ENCODE peak calls at places on chromosomes 13 and 19, in six cellular contexts. K is H9, I is upper lobe of left lung, C is HCT116, A is heart right ventricle, X is left ventricle myocardium inferior. T is an unnamed sample.
A peak's percentile ranks its signal among the peaks of the same experiment; 100 is the strongest.

GRCh38 chr13:80476953-80477352 is 136.0 kb upstream of the SPRY2 start:
- DNase-seq in X (no peak), I (no peak), K (no peak), A (no peak), C (no peak), T (no peak)

GRCh38 chr19:29596885-29597525 is 9.1 kb upstream of the POP4 start:
- DNase-seq in I (no peak), A (no peak), X (no peak), K (no peak), C (no peak), T (no peak)

GRCh38 chr13:30880756-30881155 is 25.3 kb upstream of the MEDAG start:
- DNase-seq in C (no peak), X (no peak), A (no peak), K (no peak), I (no peak), T (no peak)

GRCh38 chr13:39336207-39336606 is 266.8 kb downstream of the LHFPL6 start:
- DNase-seq in A (no peak), I (no peak), K (no peak), X (no peak), C (no peak), T (no peak)

GRCh38 chr19:4755459-4755858 is 31.8 kb upstream of the DPP9 start:
- DNase-seq in A (no peak), C (no peak), K (no peak), I (no peak), X (no peak), T (no peak)

GRCh38 chr13:21240586-21240985 is 64.1 kb downstream of the MRPL57 start:
- DNase-seq in A (no peak), X (no peak), K (no peak), I (no peak), C (no peak), T (no peak)

GRCh38 chr19:32819415-32820400 is 49.9 kb downstream of the SLC7A9 start:
- DNase-seq in I (no peak), A (no peak), C (no peak), K (no peak), X (no peak), T (no peak)

GRCh38 chr13:31875134-31875533 is 135.8 kb downstream of the RXFP2 start:
- DNase-seq in I (no peak), X (no peak), C (no peak), K (no peak), A (no peak), T (no peak)

GRCh38 chr13:75635621-75636338 is at the start of gene LMO7:
- DNase-seq in A (peak; percentile 37), X (peak; percentile 50), I (peak; percentile 57), C (no peak), K (peak; percentile 82), T (peak; percentile 45)

GRCh38 chr19:51887522-51888498 is at the start of gene ZNF577:
- DNase-seq in A (peak; percentile 96), K (peak; percentile 85), X (peak; percentile 93), C (no peak), I (peak; percentile 81), T (no peak)

GRCh38 chr19:18507021-18507726 is 14.7 kb downstream of the ELL start:
- DNase-seq in A (peak; percentile 63), K (no peak), X (peak; percentile 65), C (no peak), I (no peak), T (no peak)

GRCh38 chr19:18506545-18506944 is 15.3 kb downstream of the ELL start:
- DNase-seq in C (no peak), A (no peak), X (no peak), I (no peak), K (no peak), T (no peak)

GRCh38 chr19:18508585-18508984 is 13.3 kb downstream of the ELL start:
- DNase-seq in A (no peak), I (no peak), X (no peak), C (no peak), K (no peak), T (no peak)

GRCh38 chr19:18506101-18506534 is 15.8 kb downstream of the ELL start:
- DNase-seq in A (no peak), K (no peak), X (peak; percentile 45), C (no peak), I (no peak), T (no peak)

DNA sequence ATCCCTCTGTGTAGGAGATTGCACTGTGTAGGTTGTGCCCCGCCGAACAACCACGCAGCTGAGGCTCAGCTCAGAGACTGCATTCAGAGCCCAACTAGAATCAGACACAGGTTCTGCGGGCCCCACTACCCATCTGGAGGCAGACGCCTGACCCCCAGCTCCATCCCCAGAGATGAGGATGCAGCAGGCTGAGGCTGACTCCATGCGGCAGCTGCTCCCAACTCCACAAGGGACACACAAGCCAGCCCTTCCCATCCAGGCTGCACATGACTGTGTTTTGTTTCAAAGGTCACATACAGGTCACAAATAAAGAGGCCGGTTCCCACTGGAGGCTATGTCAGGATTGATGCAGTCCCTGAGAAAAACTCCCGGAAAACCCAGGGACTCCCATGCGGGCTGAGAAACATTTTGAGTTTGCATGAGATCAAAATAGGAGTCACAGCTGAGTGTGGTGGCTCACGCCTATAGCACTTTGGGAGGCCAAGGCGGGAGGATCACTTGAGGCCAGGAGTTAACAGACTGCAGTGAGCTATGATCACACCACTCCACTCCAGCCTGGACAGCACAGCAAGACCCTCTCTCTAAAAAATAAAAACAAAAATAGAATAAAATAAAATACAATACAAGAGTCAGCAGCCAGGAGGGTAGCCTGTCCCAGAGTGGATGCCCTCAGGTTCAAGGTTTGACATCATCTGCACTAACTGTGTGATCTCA is 14.0 kb downstream of the ELL start:
- DNase-seq in A (peak; percentile 67), X (peak; percentile 55), C (no peak), K (no peak), I (no peak), T (no peak)
- TF ChIP-seq CTCF in A (no peak), X (peak; percentile 40), C (no peak), K (no peak), I (no peak), T (no peak)

GRCh38 chr19:2619076-2619475 is 83.4 kb downstream of the GNG7 start:
- DNase-seq in X (no peak), A (no peak), K (no peak), I (no peak), C (no peak), T (peak; percentile 61)
- H3K4me1 ChIP-seq in X (peaks cover 27% of the 10 kb centered on the region), A (peaks cover 4% of the 10 kb centered on the region), K (no peaks in the 10 kb centered on the region), I (peaks cover 61% of the 10 kb centered on the region), C (peaks cover 49% of the 10 kb centered on the region), T (peaks cover 88% of the 10 kb centered on the region)

DNA sequence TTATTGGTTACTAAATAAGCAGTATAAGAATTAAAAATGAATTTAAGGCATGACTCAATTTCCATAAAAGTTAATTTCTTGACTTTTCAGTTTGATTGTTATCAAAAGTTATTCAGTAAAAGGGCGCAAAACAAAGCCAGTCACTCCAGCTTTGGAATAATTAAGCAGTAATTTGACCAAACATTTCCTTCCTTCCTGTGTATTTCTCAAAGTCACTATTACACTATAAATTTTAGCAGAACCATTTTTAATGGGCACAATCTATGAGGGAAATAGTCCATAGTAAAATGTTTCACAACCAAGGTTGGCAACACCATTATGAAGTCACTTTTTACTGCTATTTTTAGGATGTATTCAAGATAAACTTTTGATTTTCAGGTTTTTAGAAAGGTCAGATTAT is 91.1 kb downstream of the DACH1 start:
- DNase-seq in X (no peak), K (no peak), A (no peak), C (no peak), I (no peak), T (no peak)
- TF ChIP-seq CTCF in X (no peak), K (no peak), A (no peak), C (no peak), I (no peak), T (no peak)

DNA sequence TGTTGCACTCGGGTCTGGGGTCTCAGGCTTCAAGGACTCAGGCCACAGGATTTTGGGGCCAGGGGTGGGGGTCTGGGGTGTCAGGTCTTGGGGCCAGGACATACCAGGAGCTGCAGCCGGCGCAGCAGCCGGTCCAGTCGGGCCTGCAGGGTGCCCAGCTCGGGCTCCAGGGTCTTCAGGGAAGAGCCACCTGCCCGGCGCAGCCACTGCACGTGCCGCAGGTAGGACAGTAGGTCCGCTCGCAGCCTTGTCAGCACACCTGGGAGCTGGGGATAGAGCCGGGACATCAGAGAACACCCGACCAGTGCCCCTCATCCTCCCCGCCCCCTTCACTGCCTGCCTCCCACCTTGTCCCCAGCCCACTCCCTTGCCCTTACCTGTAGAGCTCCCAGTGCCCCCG is 2.2 kb downstream of the IL11 start:
- DNase-seq in A (no peak), I (no peak), X (no peak), C (no peak), K (no peak), T (no peak)
- H3K4me1 ChIP-seq in A (peaks cover 3% of the 10 kb centered on the region), I (peaks cover 13% of the 10 kb centered on the region), X (peaks cover 17% of the 10 kb centered on the region), C (peaks cover 24% of the 10 kb centered on the region), K (no peaks in the 10 kb centered on the region), T (no peaks in the 10 kb centered on the region)

DNA sequence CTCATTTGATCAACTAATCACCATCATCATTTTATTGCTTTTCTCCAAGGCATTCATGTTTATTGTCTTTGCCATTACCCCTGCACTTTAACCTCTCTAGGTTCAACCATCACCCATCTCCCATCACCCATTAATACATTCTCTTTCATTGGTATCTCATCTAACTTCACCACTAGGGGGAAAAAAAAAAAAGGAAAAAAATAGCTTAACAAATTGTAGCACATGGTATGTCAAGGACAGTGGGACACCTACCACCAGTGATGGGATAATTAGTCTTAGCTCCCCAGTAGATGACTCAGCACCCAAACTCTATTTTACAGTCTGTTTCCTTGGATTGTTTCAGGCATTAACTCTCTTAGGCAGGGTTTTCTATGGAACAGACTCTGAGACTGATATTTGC is 1770.2 kb upstream of the MIR17HG start:
- DNase-seq in K (no peak), I (no peak), X (no peak), C (no peak), A (no peak), T (no peak)
- TF ChIP-seq CTCF in K (peak; percentile 43), I (no peak), X (no peak), C (no peak), A (no peak), T (peak; percentile 53)